ENCODE peak calls at places on chromosomes 13 and 19, in six cellular contexts. C is IMR-90, E is mesenchymal stem cell, R is H9, L is trophoblast cell, Q is H1. J is an unnamed sample.

GRCh38 chr13:49374585-49375290 is 69.1 kb downstream of the CAB39L start:
- DNase-seq in R (no peak), C (peak; percentile 87), E (peak; percentile 43), L (peak; percentile 2), Q (no peak), J (no peak)

GRCh38 chr19:19956431-19957075 is 55.8 kb downstream of the ZNF93 start:
- DNase-seq in C (no peak), L (no peak), E (no peak), Q (peak; percentile 75), R (peak; percentile 91), J (peak; percentile 56)

GRCh38 chr19:50196322-50196932 is 7.0 kb upstream of the MYH14 start:
- DNase-seq in L (no peak), Q (no peak), C (no peak), E (no peak), R (no peak), J (no peak)

GRCh38 chr19:45801603-45802175 is 9.0 kb upstream of the DMWD start:
- DNase-seq in Q (no peak), L (no peak), C (no peak), E (no peak), R (no peak), J (no peak)

GRCh38 chr13:33258437-33259193 is 26.9 kb downstream of the STARD13 start:
- DNase-seq in L (no peak), C (peak; percentile 63), R (no peak), Q (no peak), E (peak; percentile 78), J (no peak)

GRCh38 chr13:114110091-114110829 is 22.2 kb downstream of the RASA3 start:
- DNase-seq in Q (no peak), R (peak; percentile 73), C (no peak), L (no peak), E (peak; percentile 61), J (no peak)

GRCh38 chr19:29714371-29714952 is 599 bp downstream of the C19orf12 start:
- DNase-seq in R (no peak), E (no peak), Q (no peak), L (no peak), C (no peak), J (no peak)

GRCh38 chr13:25288966-25289365 is 1.7 kb upstream of the MTMR6 start:
- DNase-seq in C (no peak), R (no peak), E (no peak), L (no peak), Q (no peak), J (no peak)

GRCh38 chr19:41218615-41219507 is at the start of gene AXL:
- DNase-seq in R (peak; percentile 91), L (no peak), C (peak; percentile 86), E (peak; percentile 97), Q (peak; percentile 90), J (peak; percentile 86)

GRCh38 chr19:41222240-41222639 is 3.2 kb downstream of the AXL start:
- DNase-seq in C (no peak), E (no peak), L (no peak), Q (no peak), R (no peak), J (no peak)

GRCh38 chr19:41223431-41224234 is 4.6 kb downstream of the AXL start:
- DNase-seq in Q (peak; percentile 67), E (peak; percentile 87), R (peak; percentile 85), L (no peak), C (peak; percentile 96), J (peak; percentile 80)

GRCh38 chr19:41219924-41220567 is 1.0 kb downstream of the AXL start:
- DNase-seq in L (no peak), Q (no peak), E (peak; percentile 79), C (peak; percentile 67), R (no peak), J (no peak)

GRCh38 chr19:41221514-41222205 is 2.6 kb downstream of the AXL start:
- DNase-seq in E (no peak), L (no peak), R (no peak), Q (no peak), C (no peak), J (no peak)
- H3K4me1 ChIP-seq in E (peaks cover 53% of the 10 kb centered on the region), L (peaks cover 61% of the 10 kb centered on the region), R (peaks cover 5% of the 10 kb centered on the region), Q (peaks cover 21% of the 10 kb centered on the region), C (peaks cover 42% of the 10 kb centered on the region), J (peaks cover 30% of the 10 kb centered on the region)

GRCh38 chr19:6033744-6034264 is 55.9 kb upstream of the RANBP3 start:
- DNase-seq in R (no peak), E (no peak), C (no peak), Q (no peak), L (no peak), J (no peak)
- H4K91ac ChIP-seq in R (no peak overlapping the region), E (no peak overlapping the region), C (no peak overlapping the region), Q (no peak overlapping the region), L (no peak overlapping the region), J (no peak overlapping the region)

GRCh38 chr19:5285955-5286354 is 54.7 kb downstream of the PTPRS start:
- DNase-seq in R (no peak), L (no peak), C (no peak), E (no peak), Q (no peak), J (no peak)
- H3K4me1 ChIP-seq in R (no peaks in the 10 kb centered on the region), L (no peaks in the 10 kb centered on the region), C (peaks cover 3% of the 10 kb centered on the region), E (peaks cover 18% of the 10 kb centered on the region), Q (no peaks in the 10 kb centered on the region), J (no peaks in the 10 kb centered on the region)

DNA sequence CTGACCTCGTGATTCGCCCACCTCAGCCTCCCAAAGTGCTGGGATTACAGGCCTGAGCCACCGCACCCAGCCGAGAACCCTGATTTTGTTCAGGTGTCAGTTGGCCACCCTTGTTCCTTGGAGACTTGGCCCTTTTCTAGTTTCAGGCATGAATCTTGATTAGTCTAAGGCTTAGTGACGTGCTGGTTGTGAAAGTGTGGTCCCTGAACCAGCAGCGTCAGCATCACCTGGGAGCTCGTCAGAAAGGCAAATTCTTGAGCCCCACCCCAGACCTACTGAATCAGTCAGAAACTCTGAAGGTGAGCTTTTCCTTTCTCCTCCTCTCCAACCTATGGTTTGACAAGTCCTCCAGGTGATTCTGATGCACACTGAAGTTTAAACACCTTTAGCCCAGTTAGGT is 35.2 kb downstream of the CACNG6 start:
- DNase-seq in Q (no peak), E (no peak), L (no peak), R (no peak), C (no peak), J (no peak)
- H4K91ac ChIP-seq in Q (no peak overlapping the region), E (no peak overlapping the region), L (no peak overlapping the region), R (no peak overlapping the region), C (no peak overlapping the region), J (no peak overlapping the region)

GRCh38 chr13:38372818-38373217 is 23.2 kb downstream of the UFM1 start:
- DNase-seq in C (no peak), R (no peak), Q (no peak), E (peak; percentile 8), L (peak; percentile 17), J (no peak)
- H3K4me1 ChIP-seq in C (no peaks in the 10 kb centered on the region), R (no peaks in the 10 kb centered on the region), Q (no peaks in the 10 kb centered on the region), E (no peaks in the 10 kb centered on the region), L (no peaks in the 10 kb centered on the region), J (no peaks in the 10 kb centered on the region)

DNA sequence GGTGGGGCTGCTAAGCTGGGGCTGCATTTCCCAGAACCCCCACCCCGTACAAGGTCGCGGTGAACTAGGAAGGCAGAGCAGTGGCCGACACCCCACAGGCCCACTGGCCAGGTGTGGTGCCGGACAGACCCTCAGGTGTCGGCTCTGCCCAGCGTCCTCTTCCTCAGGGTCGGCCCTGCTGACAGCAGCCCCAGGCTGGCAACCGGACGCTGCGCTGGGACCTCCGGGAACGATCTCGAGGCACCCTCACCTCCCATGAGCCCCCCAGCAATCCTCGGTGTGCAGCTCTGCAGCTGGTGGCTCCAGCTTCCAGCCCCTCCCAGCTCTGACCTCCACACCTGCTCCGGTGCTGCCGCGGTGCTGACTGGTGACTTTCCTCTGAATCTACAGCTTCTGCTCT is 142.9 kb upstream of the SPACA7 start:
- DNase-seq in Q (no peak), R (no peak), L (no peak), E (no peak), C (no peak), J (no peak)
- H4K91ac ChIP-seq in Q (no peak overlapping the region), R (no peak overlapping the region), L (no peak overlapping the region), E (no peak overlapping the region), C (no peak overlapping the region), J (peak overlapping the region; percentile 93)

GRCh38 chr19:35716735-35716984 is 1.1 kb upstream of the KMT2B start:
- DNase-seq in L (no peak), Q (no peak), R (no peak), E (no peak), C (no peak), J (no peak)
- H3K4me1 ChIP-seq in L (peaks cover 10% of the 10 kb centered on the region), Q (peaks cover 17% of the 10 kb centered on the region), R (peaks cover 7% of the 10 kb centered on the region), E (peaks cover 23% of the 10 kb centered on the region), C (peaks cover 14% of the 10 kb centered on the region), J (peaks cover 15% of the 10 kb centered on the region)

J was measured in neuronal stem cell.